ENCODE peak calls at places on chromosome 19, in four cellular contexts. One of them, this sample, is unnamed.
A peak's percentile ranks its signal among the peaks of the same experiment; 100 is the strongest.

GRCh38 chr19:12801466-12802266 is at the start of the genes PRDX2 and THSD8:
- DNase-seq in H9: peak; percentile 77
- DNase-seq in H1: no peak
- DNase-seq in IMR-90: peak; percentile 65
- DNase-seq in this sample: peak; percentile 79

GRCh38 chr19:46714523-46715106 is 2.3 kb downstream of the PRKD2 start:
- DNase-seq in H9: no peak
- DNase-seq in H1: no peak
- DNase-seq in IMR-90: no peak
- DNase-seq in this sample: no peak

GRCh38 chr19:55041627-55042343 is 3.7 kb upstream of the GP6 start:
- DNase-seq in H9: no peak
- DNase-seq in H1: no peak
- DNase-seq in IMR-90: no peak
- DNase-seq in this sample: no peak

GRCh38 chr19:12513531-12514061 is 29.0 kb upstream of the ZNF709 start:
- DNase-seq in H9: peak; percentile 39
- DNase-seq in H1: peak; percentile 21
- DNase-seq in IMR-90: no peak
- DNase-seq in this sample: no peak

GRCh38 chr19:5520501-5520900 is 47.3 kb downstream of the TINCR start:
- DNase-seq in H9: no peak
- DNase-seq in H1: no peak
- DNase-seq in IMR-90: no peak
- DNase-seq in this sample: no peak

GRCh38 chr19:11480927-11481776 is at the start of gene ELAVL3:
- DNase-seq in H9: peak; percentile 67
- DNase-seq in H1: no peak
- DNase-seq in IMR-90: no peak
- DNase-seq in this sample: no peak

GRCh38 chr19:49746206-49746958 is 16.7 kb downstream of the TSKS start:
- DNase-seq in H9: peak; percentile 98
- DNase-seq in H1: peak; percentile 97
- DNase-seq in IMR-90: no peak
- DNase-seq in this sample: peak; percentile 94

GRCh38 chr19:2278504-2279158 is 3.3 kb downstream of the PEAK3 start:
- DNase-seq in H9: no peak
- DNase-seq in H1: no peak
- DNase-seq in IMR-90: no peak
- DNase-seq in this sample: no peak

GRCh38 chr19:17486545-17486944 is 16.2 kb downstream of the SLC27A1 start:
- DNase-seq in H9: no peak
- DNase-seq in H1: no peak
- DNase-seq in IMR-90: no peak
- DNase-seq in this sample: no peak

GRCh38 chr19:10338940-10339339 is 484 bp downstream of the ICAM3 start:
- DNase-seq in H9: no peak
- DNase-seq in H1: no peak
- DNase-seq in IMR-90: no peak
- DNase-seq in this sample: no peak

GRCh38 chr19:45507864-45508680 is 793 bp downstream of the VASP start:
- DNase-seq in H9: peak; percentile 88
- DNase-seq in H1: no peak
- DNase-seq in IMR-90: no peak
- DNase-seq in this sample: peak; percentile 90

GRCh38 chr19:35314858-35315470 is 14.0 kb upstream of the CD22 start:
- DNase-seq in H9: no peak
- DNase-seq in H1: no peak
- DNase-seq in IMR-90: no peak
- DNase-seq in this sample: no peak

GRCh38 chr19:35311901-35312665 is 16.9 kb upstream of the CD22 start:
- DNase-seq in H9: no peak
- DNase-seq in H1: no peak
- DNase-seq in IMR-90: no peak
- DNase-seq in this sample: no peak

GRCh38 chr19:35314031-35314430 is 15.0 kb upstream of the CD22 start:
- DNase-seq in H9: no peak
- DNase-seq in H1: no peak
- DNase-seq in IMR-90: no peak
- DNase-seq in this sample: no peak

GRCh38 chr19:35315883-35316282 is 13.1 kb upstream of the CD22 start:
- DNase-seq in H9: no peak
- DNase-seq in H1: no peak
- DNase-seq in IMR-90: no peak
- DNase-seq in this sample: no peak

DNA sequence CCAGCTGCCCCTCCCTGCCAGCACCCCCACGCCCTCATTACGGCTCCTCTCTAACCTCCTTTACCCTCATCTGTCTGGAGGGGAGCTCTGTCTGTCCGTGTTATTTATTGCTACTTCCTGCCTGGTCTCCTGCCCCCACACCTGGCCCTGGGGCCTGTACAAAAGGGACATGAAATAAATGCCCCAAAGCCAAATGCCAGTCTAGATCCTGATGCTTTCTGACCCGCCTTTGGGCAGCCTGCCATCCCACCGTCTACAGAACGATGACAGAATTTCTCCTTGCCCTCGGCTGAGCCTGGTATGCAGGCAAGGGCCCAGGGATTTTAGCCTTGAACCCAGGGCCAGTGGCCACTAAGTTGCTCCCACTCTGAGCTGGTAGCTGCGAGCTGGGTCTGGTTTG is 15.4 kb upstream of the CD22 start:
- DNase-seq in H9: no peak
- DNase-seq in H1: no peak
- DNase-seq in IMR-90: no peak
- DNase-seq in this sample: no peak
- H4K5ac ChIP-seq in H9: no peak overlapping the region
- H4K5ac ChIP-seq in H1: no peak overlapping the region
- H4K5ac ChIP-seq in IMR-90: no peak overlapping the region
- H4K5ac ChIP-seq in this sample: no peak overlapping the region

GRCh38 chr19:41957838-41958366 is 1.2 kb downstream of the RABAC1 start:
- DNase-seq in H9: peak; percentile 89
- DNase-seq in H1: peak; percentile 64
- DNase-seq in IMR-90: peak; percentile 83
- DNase-seq in this sample: peak; percentile 95
- H3K4me1 ChIP-seq in H9: no peaks in the 10 kb centered on the region
- H3K4me1 ChIP-seq in H1: peaks cover 9% of the 10 kb centered on the region
- H3K4me1 ChIP-seq in IMR-90: peaks cover 6% of the 10 kb centered on the region
- H3K4me1 ChIP-seq in this sample: peaks cover 4% of the 10 kb centered on the region

DNA sequence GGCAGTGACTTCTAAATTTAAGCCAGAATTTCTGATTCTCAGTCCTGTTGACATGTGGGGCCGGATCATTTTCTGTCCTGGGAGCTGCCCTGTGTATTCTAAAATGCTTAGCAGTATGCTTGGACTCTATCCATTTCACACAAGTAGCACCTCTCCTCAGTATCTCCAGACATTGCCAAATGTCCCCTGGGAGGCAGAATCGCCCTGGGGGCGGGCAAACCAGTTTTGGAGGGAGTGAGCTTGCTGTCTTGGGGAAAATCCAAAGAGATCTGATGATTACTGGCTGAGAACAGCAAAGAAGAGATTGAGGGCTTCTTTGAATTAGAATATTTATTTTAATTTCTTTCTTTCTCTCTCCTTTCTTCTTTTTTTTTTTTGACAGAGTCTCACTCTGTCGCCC is 16.4 kb downstream of the VAV1 start:
- DNase-seq in H9: no peak
- DNase-seq in H1: no peak
- DNase-seq in IMR-90: no peak
- DNase-seq in this sample: no peak
- H4K5ac ChIP-seq in H9: no peak overlapping the region
- H4K5ac ChIP-seq in H1: no peak overlapping the region
- H4K5ac ChIP-seq in IMR-90: no peak overlapping the region
- H4K5ac ChIP-seq in this sample: no peak overlapping the region

GRCh38 chr19:38682195-38682867 is 34.9 kb downstream of the ACTN4 start:
- DNase-seq in H9: no peak
- DNase-seq in H1: no peak
- DNase-seq in IMR-90: no peak
- DNase-seq in this sample: no peak
- H3K4me1 ChIP-seq in H9: peaks cover 15% of the 10 kb centered on the region
- H3K4me1 ChIP-seq in H1: peaks cover 39% of the 10 kb centered on the region
- H3K4me1 ChIP-seq in IMR-90: peaks cover 55% of the 10 kb centered on the region
- H3K4me1 ChIP-seq in this sample: peaks cover 33% of the 10 kb centered on the region

DNA sequence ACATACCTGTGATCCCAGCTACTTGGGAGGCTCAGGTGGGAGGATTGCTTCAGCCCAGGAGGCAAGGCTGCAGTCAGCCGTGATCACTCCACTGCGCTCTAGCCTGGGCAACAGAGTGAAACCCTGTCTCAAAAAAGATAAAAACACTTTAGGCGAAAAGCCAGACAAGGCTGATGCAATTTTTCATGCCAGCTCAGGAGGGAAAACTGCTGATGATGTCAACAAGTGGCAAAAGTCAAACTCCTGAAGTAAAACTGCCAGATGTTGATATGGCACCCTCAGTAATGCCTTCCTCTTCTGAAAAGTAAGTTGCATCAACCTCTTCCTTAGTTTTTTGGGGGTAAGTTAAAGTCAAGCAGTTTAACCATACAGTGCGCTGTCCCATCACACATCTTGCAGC is 15.6 kb downstream of the ZNF599 start:
- DNase-seq in H9: no peak
- DNase-seq in H1: no peak
- DNase-seq in IMR-90: no peak
- DNase-seq in this sample: no peak
- H4K5ac ChIP-seq in H9: no peak overlapping the region
- H4K5ac ChIP-seq in H1: no peak overlapping the region
- H4K5ac ChIP-seq in IMR-90: no peak overlapping the region
- H4K5ac ChIP-seq in this sample: no peak overlapping the region

GRCh38 chr19:4089400-4089908 is 22.8 kb upstream of the ZBTB7A start:
- DNase-seq in H9: no peak
- DNase-seq in H1: no peak
- DNase-seq in IMR-90: no peak
- DNase-seq in this sample: no peak

GRCh38 chr19:4090351-4091220 is 23.9 kb upstream of the ZBTB7A start:
- DNase-seq in H9: no peak
- DNase-seq in H1: no peak
- DNase-seq in IMR-90: no peak
- DNase-seq in this sample: no peak

GRCh38 chr19:4088065-4088679 is 21.5 kb upstream of the ZBTB7A start:
- DNase-seq in H9: no peak
- DNase-seq in H1: no peak
- DNase-seq in IMR-90: no peak
- DNase-seq in this sample: no peak

GRCh38 chr19:4088975-4089374 is 22.3 kb upstream of the ZBTB7A start:
- DNase-seq in H9: no peak
- DNase-seq in H1: no peak
- DNase-seq in IMR-90: no peak
- DNase-seq in this sample: no peak

GRCh38 chr19:4089946-4090345 is 23.2 kb upstream of the ZBTB7A start:
- DNase-seq in H9: no peak
- DNase-seq in H1: no peak
- DNase-seq in IMR-90: no peak
- DNase-seq in this sample: no peak
- H3K4me1 ChIP-seq in H9: no peaks in the 10 kb centered on the region
- H3K4me1 ChIP-seq in H1: no peaks in the 10 kb centered on the region
- H3K4me1 ChIP-seq in IMR-90: no peaks in the 10 kb centered on the region
- H3K4me1 ChIP-seq in this sample: no peaks in the 10 kb centered on the region